ENCODE peak calls at places on chromosome 22, in eight cellular contexts. X, Z, W, O, N, M, G and L are unnamed samples. For H3K4me1, the result is how much of the 10 kb centered on the place peaks cover.

GRCh38 chr22:17802822-17803221 is 28.6 kb upstream of the BID start:
- DNase-seq in M (no peak), O (no peak), G (no peak), W (no peak), N (no peak), X (no peak), Z (no peak), L (no peak)

GRCh38 chr22:41969110-41969646 is at the start of gene SEPTIN3:
- DNase-seq in O (no peak), W (no peak), M (no peak), N (no peak), Z (no peak), G (no peak), X (no peak), L (no peak)

GRCh38 chr22:30079952-30080533 is at the start of gene HORMAD2:
- DNase-seq in O (peak), Z (no peak), G (no peak), M (peak), W (no peak), N (no peak), X (no peak), L (peak)

GRCh38 chr22:43426816-43427215 is 15.0 kb downstream of the MPPED1 start:
- DNase-seq in M (no peak), O (no peak), W (no peak), X (no peak), G (no peak), N (no peak), Z (no peak), L (no peak)

GRCh38 chr22:41833369-41834004 is 582 bp downstream of the SREBF2 start:
- DNase-seq in G (peak), W (peak), Z (peak), M (peak), N (peak), O (peak), X (peak), L (no peak)

GRCh38 chr22:31150615-31151014 is 9.4 kb upstream of the RNF185 start:
- DNase-seq in N (no peak), G (no peak), M (no peak), O (no peak), X (no peak), W (peak), Z (no peak), L (no peak)

GRCh38 chr22:40534379-40535188 is 101.9 kb downstream of the MRTFA start:
- DNase-seq in X (no peak), M (peak), N (no peak), Z (no peak), G (no peak), W (no peak), O (no peak), L (no peak)

GRCh38 chr22:29205598-29206371 is at the start of gene EMID1:
- DNase-seq in W (no peak), Z (peak), O (peak), M (peak), G (no peak), X (peak), N (peak), L (no peak)

GRCh38 chr22:27100323-27100722 is 442.9 kb downstream of the MIAT start:
- DNase-seq in Z (no peak), O (no peak), X (no peak), M (no peak), N (peak), G (no peak), W (no peak), L (no peak)

GRCh38 chr22:49979587-49980264 is 19.2 kb downstream of the PIM3 start:
- DNase-seq in O (no peak), M (peak), W (peak), N (peak), X (no peak), Z (no peak), G (no peak), L (no peak)

GRCh38 chr22:28016781-28017557 is 97.9 kb upstream of the PITPNB start:
- DNase-seq in O (peak), X (peak), M (no peak), G (no peak), N (no peak), Z (peak), W (peak), L (no peak)

GRCh38 chr22:25282346-25282670 is 62.9 kb downstream of the CRYBB2 start:
- DNase-seq in X (no peak), M (no peak), N (no peak), O (no peak), Z (no peak), G (no peak), W (no peak), L (no peak)

GRCh38 chr22:29509298-29509697 is 29.3 kb downstream of the NEFH start:
- DNase-seq in N (no peak), X (no peak), Z (no peak), M (no peak), W (no peak), G (no peak), O (no peak), L (no peak)

GRCh38 chr22:44697423-44698179 is 4.4 kb upstream of the PRR5 start:
- DNase-seq in X (peak), Z (peak), O (peak), G (peak), N (peak), M (peak), W (peak), L (peak)

GRCh38 chr22:18078329-18079041 is 695 bp downstream of the PEX26 start:
- DNase-seq in G (no peak), W (no peak), X (peak), Z (peak), M (peak), N (peak), O (peak), L (peak)

GRCh38 chr22:39149915-39150847 is 2.3 kb downstream of the CBX7 start:
- DNase-seq in W (no peak), O (no peak), N (peak), G (no peak), M (no peak), Z (no peak), X (peak), L (no peak)

GRCh38 chr22:39148727-39149535 is 3.5 kb downstream of the CBX7 start:
- DNase-seq in N (peak), M (no peak), G (no peak), Z (peak), O (peak), W (no peak), X (peak), L (no peak)

GRCh38 chr22:39148024-39148726 is 4.3 kb downstream of the CBX7 start:
- DNase-seq in Z (peak), O (no peak), M (no peak), W (no peak), N (no peak), X (peak), G (no peak), L (no peak)

GRCh38 chr22:39146256-39147101 is 6.0 kb downstream of the CBX7 start:
- DNase-seq in G (no peak), W (peak), M (no peak), X (peak), N (no peak), O (no peak), Z (no peak), L (no peak)

DNA sequence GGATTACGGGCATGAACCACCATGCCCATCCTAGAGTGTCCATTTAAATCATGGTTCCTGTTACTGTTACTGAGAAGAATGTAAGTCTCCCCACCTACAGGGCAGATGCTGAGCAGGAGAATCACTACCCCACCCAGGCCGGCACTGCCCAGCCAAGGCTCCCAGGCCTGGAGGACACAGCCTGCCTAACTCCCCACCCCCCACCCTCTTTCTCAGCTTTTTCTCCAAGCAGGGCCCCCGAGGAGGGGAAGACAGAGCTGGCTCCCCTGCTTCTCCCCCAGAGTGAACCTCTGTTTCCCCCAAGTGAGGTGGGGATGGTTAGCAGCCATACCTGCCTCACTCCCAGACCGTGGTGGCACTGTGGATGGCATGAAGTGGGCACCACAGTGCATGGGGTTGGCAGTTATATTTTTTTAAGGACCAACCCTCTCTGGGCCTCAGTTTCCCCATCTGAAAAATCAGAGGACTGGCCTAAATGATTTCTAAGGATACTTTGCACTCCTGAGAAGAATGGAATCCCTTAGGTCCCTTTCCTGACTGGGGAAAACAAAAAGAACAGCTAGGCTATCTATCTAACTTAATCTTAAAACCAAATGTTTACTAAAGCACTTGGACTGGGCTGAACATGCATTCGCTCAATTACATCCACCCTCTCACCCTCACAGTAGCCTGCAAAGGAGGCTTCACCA is 5.0 kb downstream of the CBX7 start:
- DNase-seq in X (peak), Z (no peak), M (no peak), W (no peak), O (no peak), N (no peak), G (no peak), L (no peak)
- H3K4me3 ChIP-seq in X (no peak), Z (no peak), M (no peak), W (no peak), O (no peak), N (no peak), G (no peak), L (no peak)

DNA sequence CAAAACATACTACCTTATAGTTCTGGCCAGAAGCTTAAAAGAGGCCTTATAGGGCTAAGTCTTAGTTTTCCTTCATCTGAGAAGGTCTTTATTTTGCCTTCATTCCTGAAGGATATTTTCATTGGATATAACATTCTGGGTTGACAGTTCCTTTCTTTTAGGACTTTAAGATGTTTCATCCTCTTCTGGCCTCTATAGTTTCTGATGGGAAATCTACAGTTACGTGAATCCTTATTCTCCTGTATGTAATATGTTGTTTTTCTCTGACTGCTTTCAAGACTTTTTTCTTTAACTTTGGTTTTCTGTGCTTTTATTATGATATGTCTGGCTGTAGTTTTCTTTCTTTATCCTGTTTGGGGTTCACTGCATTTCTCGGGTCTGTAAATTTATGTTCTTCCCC is 48.2 kb downstream of the BCR start:
- DNase-seq in M (no peak), G (no peak), Z (no peak), O (no peak), W (no peak), N (no peak), X (no peak), L (no peak)
- H3K4me1 ChIP-seq in M (under half), G (under half), Z (under half), O (under half), W (under half), N (half or more), X (under half), L (under half)

DNA sequence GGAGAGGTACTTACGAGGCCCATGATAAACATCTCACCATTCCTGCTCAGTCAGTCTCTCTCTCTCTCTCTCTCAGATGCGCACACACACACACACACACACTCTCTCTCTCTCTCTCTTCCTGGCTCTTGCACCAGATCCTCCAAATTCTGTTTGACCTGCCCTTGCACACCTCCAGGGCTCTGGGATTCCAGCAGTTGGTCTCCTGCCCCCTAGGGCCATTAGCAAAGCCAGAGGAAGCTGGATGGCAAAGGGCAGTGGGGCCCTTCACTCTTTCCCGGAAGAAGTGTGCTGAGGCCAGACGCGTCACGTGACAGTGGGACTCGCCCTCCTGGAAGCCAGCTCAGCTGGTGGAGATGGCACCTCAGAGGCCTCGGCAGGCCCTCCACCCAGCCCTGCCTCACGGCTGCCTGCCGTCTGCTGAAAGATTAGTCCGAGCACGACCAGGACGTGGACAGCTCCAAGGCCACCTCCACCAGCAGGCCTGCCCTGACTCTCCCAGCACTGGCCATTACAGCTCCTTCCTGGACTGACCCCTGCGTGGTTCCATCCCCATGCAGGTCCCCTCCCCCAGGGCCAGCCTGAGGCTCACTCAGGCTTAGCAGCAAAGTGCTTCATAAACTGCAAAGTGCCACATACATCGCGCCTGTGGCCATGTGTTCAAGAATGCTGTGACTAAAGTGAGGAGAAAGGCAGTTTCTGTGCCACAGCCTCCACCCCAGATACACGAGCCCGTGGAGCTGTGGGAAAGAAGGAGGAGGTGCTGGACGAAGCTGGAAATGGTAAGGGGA is 3.7 kb downstream of the PDGFB start:
- DNase-seq in O (no peak), Z (peak), M (no peak), N (peak), G (peak), X (no peak), W (peak), L (peak)
- H3K4me3 ChIP-seq in O (peak), Z (peak), M (no peak), N (no peak), G (no peak), X (no peak), W (peak), L (peak)

GRCh38 chr22:36111316-36111715 is 49.2 kb downstream of the APOL3 start:
- DNase-seq in Z (no peak), N (no peak), G (no peak), X (no peak), O (no peak), M (no peak), W (no peak), L (no peak)
- H3K4me1 ChIP-seq in Z (under half), N (under half), G (under half), X (under half), O (under half), M (under half), W (under half), L (under half)

DNA sequence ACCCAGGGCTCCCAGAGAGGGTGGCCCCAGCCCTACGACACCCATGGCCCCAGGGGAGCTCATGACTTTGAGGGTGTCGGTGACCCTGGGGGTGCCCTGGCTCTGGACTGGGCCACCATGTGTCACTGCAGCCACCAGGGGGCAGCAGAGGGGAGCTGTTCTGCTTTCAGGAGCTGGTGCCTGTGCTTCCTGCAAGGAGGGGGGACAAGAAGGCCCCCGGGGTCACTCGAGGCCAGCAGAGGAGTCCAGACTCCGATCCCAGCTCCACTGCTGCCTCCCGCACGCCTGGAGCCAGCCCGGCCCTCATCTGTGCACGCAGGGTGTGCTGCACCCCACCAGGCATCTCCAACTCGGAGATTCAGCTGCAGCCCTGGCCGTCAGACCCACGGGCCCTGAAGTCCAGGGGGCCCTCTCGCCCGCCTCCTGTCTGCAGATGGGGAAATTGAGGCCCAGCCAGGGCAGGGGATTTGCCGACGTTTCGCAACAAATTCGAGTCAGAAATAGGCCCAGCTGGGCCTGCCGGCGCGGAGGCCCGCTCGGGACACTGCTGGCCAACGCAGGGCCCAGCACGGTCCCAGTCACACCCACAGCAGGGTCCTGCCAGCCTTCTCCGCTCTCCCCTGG is 29.5 kb upstream of the WNT7B start:
- DNase-seq in X (peak), O (peak), G (peak), N (peak), M (peak), Z (peak), W (peak), L (peak)
- H3K4me3 ChIP-seq in X (no peak), O (no peak), G (no peak), N (no peak), M (peak), Z (peak), W (peak), L (peak)

DNA sequence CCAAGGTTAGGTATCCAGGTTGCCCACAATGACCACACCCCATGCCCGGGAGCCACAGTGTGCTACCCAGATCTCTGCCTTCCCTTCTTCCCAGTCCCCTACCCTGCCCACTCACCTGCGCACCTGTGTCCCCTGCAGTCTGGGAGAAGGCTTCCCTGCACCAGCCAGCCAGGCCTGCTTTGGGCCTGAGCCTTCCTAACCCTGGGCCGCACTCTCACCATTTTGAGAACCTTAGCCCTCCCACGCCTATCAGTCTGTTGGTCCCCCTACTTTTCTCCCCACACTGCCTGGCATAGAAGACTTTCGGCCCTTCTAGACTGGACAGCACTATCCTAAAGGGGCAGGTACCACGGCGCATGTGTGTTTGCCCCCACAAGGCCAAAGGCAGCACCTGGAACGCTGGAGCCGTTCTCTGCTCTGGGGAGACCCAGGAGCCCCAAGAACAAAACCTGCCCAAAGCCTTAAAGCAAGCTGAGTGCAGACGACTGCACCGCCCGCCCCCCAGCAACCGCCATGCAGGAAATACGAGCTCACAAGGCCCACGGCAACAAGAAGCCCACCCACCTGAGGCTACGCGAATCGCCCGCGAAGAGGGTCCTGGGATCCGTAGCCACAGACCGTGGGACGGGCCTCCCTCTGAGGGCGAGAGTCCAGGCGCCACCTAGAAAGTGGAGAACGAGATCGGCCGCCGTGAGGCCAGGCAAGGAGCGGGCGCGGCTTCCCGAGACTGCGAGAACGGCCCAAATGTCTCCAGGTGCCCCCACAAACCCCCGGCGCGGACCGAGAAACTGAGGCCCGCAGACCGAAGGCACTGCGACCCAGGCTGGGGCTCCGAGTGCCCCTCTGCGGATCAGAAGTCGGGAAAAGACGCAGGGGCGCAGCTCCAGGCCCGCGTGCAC is 546 bp downstream of the GNB1L start:
- DNase-seq in O (no peak), X (no peak), G (no peak), M (no peak), N (no peak), W (no peak), Z (no peak), L (no peak)
- H3K4me1 ChIP-seq in O (under half), X (under half), G (under half), M (under half), N (half or more), W (under half), Z (under half), L (under half)

DNA sequence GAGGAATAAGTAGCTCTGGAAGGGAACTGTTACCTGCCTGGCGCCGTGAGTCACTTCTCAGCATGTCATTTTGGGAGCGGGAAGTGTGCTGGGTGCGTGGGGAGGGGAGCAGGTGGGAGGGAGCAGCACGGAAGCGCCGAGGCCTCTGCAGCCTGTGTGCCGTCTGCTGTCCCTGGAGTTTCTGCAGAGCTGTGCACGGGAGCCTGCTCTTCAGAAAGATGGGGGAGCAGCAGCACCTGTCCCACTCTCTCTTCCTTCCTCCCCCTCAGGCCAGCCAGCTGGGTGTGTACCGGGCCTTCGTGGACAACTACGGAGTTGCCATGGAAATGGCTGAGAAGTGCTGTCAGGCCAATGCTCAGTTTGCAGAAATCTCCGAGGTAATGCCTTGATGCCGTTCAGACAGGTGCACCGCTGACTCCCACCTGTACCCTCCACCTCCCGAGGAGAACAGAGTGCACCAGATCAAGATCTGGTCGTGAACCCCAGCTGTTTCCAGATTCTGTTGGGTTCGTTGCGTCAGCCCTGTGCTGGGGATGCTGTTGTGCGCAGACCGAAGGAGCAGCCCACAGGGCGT is 87.9 kb downstream of the BCR start:
- DNase-seq in M (no peak), Z (no peak), X (no peak), W (no peak), G (no peak), N (no peak), O (no peak), L (no peak)
- H3K4me3 ChIP-seq in M (no peak), Z (no peak), X (no peak), W (no peak), G (no peak), N (no peak), O (no peak), L (no peak)

GRCh38 chr22:38169116-38169515 is 12.5 kb downstream of the PLA2G6 start:
- DNase-seq in W (no peak), G (no peak), N (no peak), M (no peak), Z (no peak), X (no peak), O (no peak), L (no peak)
- H3K4me1 ChIP-seq in W (under half), G (under half), N (under half), M (under half), Z (under half), X (under half), O (under half), L (under half)

DNA sequence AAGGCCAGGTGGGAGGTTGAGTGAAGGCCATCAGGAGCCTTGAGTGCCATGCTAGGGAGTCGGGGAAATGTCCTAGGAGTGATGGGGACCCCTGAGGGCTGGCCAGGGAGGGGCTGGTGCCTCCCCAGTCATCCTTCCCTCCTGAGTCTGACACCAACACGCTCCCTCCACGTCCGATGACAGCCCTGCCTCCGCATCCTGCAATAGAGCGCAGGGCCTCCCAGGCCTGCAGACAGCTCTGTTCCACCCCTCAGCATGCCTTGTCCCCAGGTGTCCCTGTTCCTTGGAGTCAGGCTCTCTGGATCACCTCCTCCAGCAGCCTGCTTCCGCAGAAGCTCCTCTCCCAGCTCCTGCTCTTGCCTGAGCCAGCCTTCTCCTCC is 3.1 kb downstream of the RAC2 start:
- DNase-seq in M (no peak), X (no peak), O (peak), G (no peak), N (no peak), W (no peak), Z (no peak), L (no peak)
- H3K4me3 ChIP-seq in M (no peak), X (no peak), O (no peak), G (no peak), N (no peak), W (no peak), Z (no peak), L (no peak)